ENCODE peak calls at places on chromosomes 6 and 20, in seven cellular contexts. One of them, this sample, is unnamed.
A peak's percentile ranks its signal among the peaks of the same experiment; 100 is the strongest.

GRCh38 chr6:24940311-24940917 is 4.7 kb upstream of the RIPOR2 start:
- DNase-seq in lung: no peak
- DNase-seq in neural progenitor cell: no peak
- DNase-seq in upper lobe of right lung: no peak
- DNase-seq in GM23338: no peak
- DNase-seq in left lung: no peak
- DNase-seq in uterus: no peak
- DNase-seq in this sample: no peak

GRCh38 chr6:36195471-36196048 is 984 bp upstream of the BRPF3 start:
- DNase-seq in neural progenitor cell: peak; percentile 3
- DNase-seq in left lung: no peak
- DNase-seq in uterus: no peak
- DNase-seq in lung: no peak
- DNase-seq in GM23338: no peak
- DNase-seq in upper lobe of right lung: no peak
- DNase-seq in this sample: no peak

GRCh38 chr6:2920671-2921112 is 17.6 kb upstream of the SERPINB9 start:
- DNase-seq in neural progenitor cell: no peak
- DNase-seq in upper lobe of right lung: no peak
- DNase-seq in left lung: no peak
- DNase-seq in GM23338: peak; percentile 60
- DNase-seq in uterus: no peak
- DNase-seq in lung: peak; percentile 26
- DNase-seq in this sample: no peak

GRCh38 chr6:133646021-133646682 is 242.8 kb upstream of the TCF21 start:
- DNase-seq in upper lobe of right lung: no peak
- DNase-seq in left lung: no peak
- DNase-seq in neural progenitor cell: no peak
- DNase-seq in uterus: no peak
- DNase-seq in lung: no peak
- DNase-seq in GM23338: no peak
- DNase-seq in this sample: no peak

GRCh38 chr20:8542115-8542486 is 410.0 kb downstream of the PLCB1 start:
- DNase-seq in upper lobe of right lung: no peak
- DNase-seq in uterus: no peak
- DNase-seq in left lung: no peak
- DNase-seq in lung: no peak
- DNase-seq in GM23338: no peak
- DNase-seq in neural progenitor cell: no peak
- DNase-seq in this sample: no peak

GRCh38 chr20:44527716-44528199 is 5.9 kb upstream of the SERINC3 start:
- DNase-seq in uterus: no peak
- DNase-seq in upper lobe of right lung: no peak
- DNase-seq in left lung: no peak
- DNase-seq in GM23338: no peak
- DNase-seq in lung: no peak
- DNase-seq in neural progenitor cell: no peak
- DNase-seq in this sample: no peak

GRCh38 chr6:137830562-137830961 is 36.5 kb upstream of the TNFAIP3 start:
- DNase-seq in GM23338: no peak
- DNase-seq in lung: no peak
- DNase-seq in neural progenitor cell: no peak
- DNase-seq in upper lobe of right lung: no peak
- DNase-seq in uterus: no peak
- DNase-seq in left lung: no peak
- DNase-seq in this sample: no peak

GRCh38 chr6:45947807-45948206 is 67.9 kb downstream of the CLIC5 start:
- DNase-seq in left lung: no peak
- DNase-seq in upper lobe of right lung: no peak
- DNase-seq in GM23338: no peak
- DNase-seq in neural progenitor cell: no peak
- DNase-seq in lung: no peak
- DNase-seq in uterus: no peak
- DNase-seq in this sample: no peak

GRCh38 chr6:118319890-118320289 is 228.2 kb upstream of the PLN start:
- DNase-seq in GM23338: no peak
- DNase-seq in lung: no peak
- DNase-seq in neural progenitor cell: peak; percentile 49
- DNase-seq in upper lobe of right lung: no peak
- DNase-seq in uterus: no peak
- DNase-seq in left lung: no peak
- DNase-seq in this sample: no peak

GRCh38 chr20:54088430-54088829 is 18.0 kb upstream of the BCAS1 start:
- DNase-seq in lung: no peak
- DNase-seq in left lung: no peak
- DNase-seq in GM23338: no peak
- DNase-seq in upper lobe of right lung: no peak
- DNase-seq in neural progenitor cell: no peak
- DNase-seq in uterus: no peak
- DNase-seq in this sample: no peak

GRCh38 chr20:53930651-53931504 is 139.5 kb downstream of the BCAS1 start:
- DNase-seq in lung: no peak
- DNase-seq in left lung: no peak
- DNase-seq in upper lobe of right lung: no peak
- DNase-seq in GM23338: no peak
- DNase-seq in neural progenitor cell: no peak
- DNase-seq in uterus: no peak
- DNase-seq in this sample: no peak

GRCh38 chr20:5172903-5173463 is 46.2 kb downstream of the CDS2 start:
- DNase-seq in uterus: no peak
- DNase-seq in neural progenitor cell: no peak
- DNase-seq in lung: no peak
- DNase-seq in GM23338: no peak
- DNase-seq in upper lobe of right lung: no peak
- DNase-seq in left lung: no peak
- DNase-seq in this sample: no peak

GRCh38 chr6:13813621-13814175 is 659 bp downstream of the MCUR1 start:
- DNase-seq in GM23338: peak; percentile 97
- DNase-seq in neural progenitor cell: peak; percentile 95
- DNase-seq in upper lobe of right lung: peak; percentile 90
- DNase-seq in left lung: peak; percentile 74
- DNase-seq in lung: peak; percentile 75
- DNase-seq in uterus: peak; percentile 61
- DNase-seq in this sample: peak; percentile 70

DNA sequence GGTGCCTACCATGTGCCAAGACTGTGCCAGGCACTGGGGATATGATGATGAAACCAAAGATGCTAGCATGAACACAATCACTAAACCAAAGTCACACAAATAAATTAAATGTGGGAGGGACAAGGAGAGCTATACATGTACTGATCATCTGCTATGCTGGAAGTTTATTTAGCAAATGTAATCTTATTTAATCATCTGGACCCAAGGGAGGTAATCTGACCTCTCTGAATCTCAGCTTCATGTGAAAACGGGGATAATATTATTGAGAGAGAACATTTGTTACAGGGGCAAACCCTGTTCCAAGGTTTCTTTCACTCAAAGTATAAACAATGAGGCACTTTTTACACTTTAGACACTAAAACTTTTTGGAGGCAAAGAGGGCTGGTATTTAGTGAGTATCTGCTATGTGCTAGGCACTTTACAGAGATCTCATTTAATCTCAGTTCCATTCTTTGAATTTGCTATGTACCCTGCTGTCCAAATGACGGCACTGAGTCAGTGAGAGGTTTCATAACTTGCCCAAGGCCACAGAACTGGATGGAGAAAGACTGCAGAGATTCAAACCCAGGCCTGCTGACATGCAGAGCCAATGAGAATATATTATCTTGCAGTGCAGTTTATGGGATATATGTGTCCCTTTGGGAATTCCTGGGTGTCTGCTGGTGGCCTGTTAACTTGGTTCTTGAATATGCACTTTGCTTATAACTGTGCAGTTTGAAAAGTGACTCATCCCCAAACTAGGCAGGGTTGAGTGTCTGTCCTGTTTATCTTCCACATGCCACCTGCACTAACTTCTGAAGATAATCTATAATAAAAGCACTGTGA is 3.3 kb upstream of the ASXL1 start:
- DNase-seq in upper lobe of right lung: no peak
- DNase-seq in lung: no peak
- DNase-seq in GM23338: no peak
- DNase-seq in left lung: no peak
- DNase-seq in neural progenitor cell: no peak
- DNase-seq in uterus: no peak
- DNase-seq in this sample: peak; percentile 29
- H3K27ac ChIP-seq in upper lobe of right lung: no peak overlapping the region
- H3K27ac ChIP-seq in lung: no peak overlapping the region
- H3K27ac ChIP-seq in GM23338: no peak overlapping the region
- H3K27ac ChIP-seq in left lung: no peak overlapping the region
- H3K27ac ChIP-seq in neural progenitor cell: no peak overlapping the region
- H3K27ac ChIP-seq in uterus: no peak overlapping the region
- H3K27ac ChIP-seq in this sample: peak overlapping the region; percentile 91

GRCh38 chr6:121319112-121319553 is 15.1 kb downstream of the TBC1D32 start:
- DNase-seq in neural progenitor cell: peak; percentile 43
- DNase-seq in left lung: no peak
- DNase-seq in uterus: no peak
- DNase-seq in lung: no peak
- DNase-seq in upper lobe of right lung: no peak
- DNase-seq in GM23338: peak; percentile 78
- DNase-seq in this sample: no peak
- TF ChIP-seq CTCF in neural progenitor cell: peak; percentile 70
- TF ChIP-seq CTCF in left lung: peak; percentile 17
- TF ChIP-seq CTCF in uterus: peak; percentile 42
- TF ChIP-seq CTCF in lung: no peak
- TF ChIP-seq CTCF in upper lobe of right lung: peak; percentile 45
- TF ChIP-seq CTCF in GM23338: peak; percentile 75
- TF ChIP-seq CTCF in this sample: peak; percentile 68

GRCh38 chr20:51129201-51129671 is 106.3 kb upstream of the KCNG1 start:
- DNase-seq in GM23338: no peak
- DNase-seq in upper lobe of right lung: no peak
- DNase-seq in lung: no peak
- DNase-seq in uterus: no peak
- DNase-seq in left lung: no peak
- DNase-seq in neural progenitor cell: no peak
- DNase-seq in this sample: no peak
- H3K4me3 ChIP-seq in GM23338: no peak overlapping the region
- H3K4me3 ChIP-seq in upper lobe of right lung: no peak overlapping the region
- H3K4me3 ChIP-seq in lung: no peak overlapping the region
- H3K4me3 ChIP-seq in uterus: no peak overlapping the region
- H3K4me3 ChIP-seq in left lung: no peak overlapping the region
- H3K4me3 ChIP-seq in neural progenitor cell: no peak overlapping the region
- H3K4me3 ChIP-seq in this sample: no peak overlapping the region

GRCh38 chr6:11613336-11613735 is 75.8 kb downstream of the TMEM170B start:
- DNase-seq in GM23338: no peak
- DNase-seq in upper lobe of right lung: no peak
- DNase-seq in neural progenitor cell: no peak
- DNase-seq in left lung: no peak
- DNase-seq in lung: no peak
- DNase-seq in uterus: no peak
- DNase-seq in this sample: no peak

GRCh38 chr6:11613858-11614257 is 76.3 kb downstream of the TMEM170B start:
- DNase-seq in upper lobe of right lung: no peak
- DNase-seq in lung: no peak
- DNase-seq in GM23338: no peak
- DNase-seq in uterus: no peak
- DNase-seq in neural progenitor cell: no peak
- DNase-seq in left lung: no peak
- DNase-seq in this sample: no peak

GRCh38 chr6:11615214-11615602 is 77.7 kb downstream of the TMEM170B start:
- DNase-seq in upper lobe of right lung: no peak
- DNase-seq in neural progenitor cell: no peak
- DNase-seq in uterus: no peak
- DNase-seq in lung: no peak
- DNase-seq in GM23338: no peak
- DNase-seq in left lung: no peak
- DNase-seq in this sample: no peak

GRCh38 chr6:11616200-11616611 is 78.7 kb downstream of the TMEM170B start:
- DNase-seq in GM23338: no peak
- DNase-seq in left lung: no peak
- DNase-seq in neural progenitor cell: no peak
- DNase-seq in lung: no peak
- DNase-seq in uterus: no peak
- DNase-seq in upper lobe of right lung: no peak
- DNase-seq in this sample: no peak

GRCh38 chr6:11614534-11615213 is 77.1 kb downstream of the TMEM170B start:
- DNase-seq in GM23338: no peak
- DNase-seq in uterus: no peak
- DNase-seq in upper lobe of right lung: no peak
- DNase-seq in lung: no peak
- DNase-seq in left lung: no peak
- DNase-seq in neural progenitor cell: no peak
- DNase-seq in this sample: no peak
- H3K27ac ChIP-seq in GM23338: no peak overlapping the region
- H3K27ac ChIP-seq in uterus: no peak overlapping the region
- H3K27ac ChIP-seq in upper lobe of right lung: peak overlapping the region; percentile 36
- H3K27ac ChIP-seq in lung: no peak overlapping the region
- H3K27ac ChIP-seq in left lung: peak overlapping the region; percentile 37
- H3K27ac ChIP-seq in neural progenitor cell: no peak overlapping the region
- H3K27ac ChIP-seq in this sample: peak overlapping the region; percentile 44

GRCh38 chr6:31865205-31866118 is 2.8 kb upstream of the NEU1 start:
- DNase-seq in GM23338: no peak
- DNase-seq in left lung: no peak
- DNase-seq in neural progenitor cell: no peak
- DNase-seq in lung: no peak
- DNase-seq in uterus: no peak
- DNase-seq in upper lobe of right lung: no peak
- DNase-seq in this sample: no peak

GRCh38 chr6:31874836-31875572 is 3.8 kb downstream of the SLC44A4 start:
- DNase-seq in GM23338: no peak
- DNase-seq in uterus: no peak
- DNase-seq in neural progenitor cell: no peak
- DNase-seq in lung: no peak
- DNase-seq in upper lobe of right lung: no peak
- DNase-seq in left lung: no peak
- DNase-seq in this sample: no peak

GRCh38 chr6:31874084-31874670 is 4.6 kb downstream of the SLC44A4 start:
- DNase-seq in GM23338: no peak
- DNase-seq in lung: no peak
- DNase-seq in left lung: no peak
- DNase-seq in upper lobe of right lung: no peak
- DNase-seq in uterus: no peak
- DNase-seq in neural progenitor cell: no peak
- DNase-seq in this sample: no peak

GRCh38 chr6:31871068-31871659 is 7.6 kb downstream of the SLC44A4 start:
- DNase-seq in upper lobe of right lung: no peak
- DNase-seq in lung: no peak
- DNase-seq in left lung: no peak
- DNase-seq in uterus: no peak
- DNase-seq in GM23338: peak; percentile 18
- DNase-seq in neural progenitor cell: no peak
- DNase-seq in this sample: no peak

GRCh38 chr6:31870385-31870921 is 7.8 kb upstream of the NEU1 start:
- DNase-seq in lung: no peak
- DNase-seq in uterus: no peak
- DNase-seq in upper lobe of right lung: no peak
- DNase-seq in left lung: no peak
- DNase-seq in GM23338: peak; percentile 66
- DNase-seq in neural progenitor cell: no peak
- DNase-seq in this sample: no peak
- TF ChIP-seq CTCF in lung: no peak
- TF ChIP-seq CTCF in uterus: no peak
- TF ChIP-seq CTCF in upper lobe of right lung: no peak
- TF ChIP-seq CTCF in left lung: no peak
- TF ChIP-seq CTCF in GM23338: peak; percentile 49
- TF ChIP-seq CTCF in neural progenitor cell: peak; percentile 6
- TF ChIP-seq CTCF in this sample: no peak

GRCh38 chr6:31498748-31499147 is 803 bp downstream of the MICB start:
- DNase-seq in neural progenitor cell: peak; percentile 56
- DNase-seq in upper lobe of right lung: no peak
- DNase-seq in left lung: no peak
- DNase-seq in GM23338: peak; percentile 72
- DNase-seq in lung: no peak
- DNase-seq in uterus: no peak
- DNase-seq in this sample: no peak
- H3K4me3 ChIP-seq in neural progenitor cell: peak overlapping the region; percentile 63
- H3K4me3 ChIP-seq in upper lobe of right lung: peak overlapping the region; percentile 68
- H3K4me3 ChIP-seq in left lung: peak overlapping the region; percentile 67
- H3K4me3 ChIP-seq in GM23338: peak overlapping the region; percentile 80
- H3K4me3 ChIP-seq in lung: no peak overlapping the region
- H3K4me3 ChIP-seq in uterus: no peak overlapping the region
- H3K4me3 ChIP-seq in this sample: peak overlapping the region; percentile 76